ENCODE peak calls at places on chromosomes 13 and 19, in five cellular contexts. F, O, N, Z and R are unnamed samples.

GRCh38 chr19:49145485-49146407 is 9.4 kb downstream of the HRC start:
- DNase-seq in N (no peak), O (peak), Z (peak), F (peak), R (peak)

GRCh38 chr19:15265849-15266248 is 33.6 kb upstream of the EPHX3 start:
- DNase-seq in F (no peak), O (peak), N (peak), Z (peak), R (no peak)

GRCh38 chr13:107275312-107275711 is 707.4 kb upstream of the ARGLU1 start:
- DNase-seq in O (no peak), N (no peak), F (no peak), Z (no peak), R (no peak)

GRCh38 chr13:73658639-73659038 is 475.6 kb downstream of the KLF12 start:
- DNase-seq in N (no peak), Z (no peak), O (no peak), F (no peak), R (no peak)

GRCh38 chr19:18339703-18340102 is 695 bp upstream of the PGPEP1 start:
- DNase-seq in Z (no peak), F (no peak), N (no peak), O (no peak), R (no peak)

GRCh38 chr13:106078191-106078590 is 457.3 kb downstream of the EFNB2 start:
- DNase-seq in N (no peak), F (no peak), Z (no peak), O (no peak), R (no peak)

GRCh38 chr13:50400035-50400726 is 384.9 kb downstream of the KCNRG start:
- DNase-seq in F (no peak), Z (peak), O (peak), N (no peak), R (no peak)

GRCh38 chr13:51935326-51936171 is 73.8 kb downstream of the CCDC70 start:
- DNase-seq in F (no peak), Z (no peak), O (no peak), N (no peak), R (no peak)

GRCh38 chr19:2648099-2648498 is 54.4 kb downstream of the GNG7 start:
- DNase-seq in N (no peak), Z (no peak), O (no peak), F (no peak), R (no peak)

GRCh38 chr13:100234006-100234405 is 145.1 kb downstream of the PCCA start:
- DNase-seq in F (no peak), Z (no peak), N (no peak), O (no peak), R (no peak)

GRCh38 chr13:40064723-40065122 is 409.3 kb downstream of the COG6 start:
- DNase-seq in O (no peak), Z (no peak), N (no peak), F (no peak), R (no peak)

GRCh38 chr19:3710265-3710812 is 2.2 kb downstream of the TJP3 start:
- DNase-seq in F (no peak), O (no peak), Z (peak), N (no peak), R (no peak)

GRCh38 chr13:111347438-111347837 is 27.0 kb downstream of the TEX29 start:
- DNase-seq in Z (no peak), O (no peak), N (peak), F (no peak), R (no peak)

GRCh38 chr13:71524245-71525002 is 342.6 kb downstream of the DACH1 start:
- DNase-seq in O (no peak), Z (no peak), F (no peak), N (no peak), R (no peak)

GRCh38 chr13:109746364-109746763 is 40.0 kb downstream of the IRS2 start:
- DNase-seq in N (no peak), O (no peak), F (no peak), Z (no peak), R (no peak)

GRCh38 chr19:53157601-53158000 is 1.3 kb downstream of the ZNF347 start:
- DNase-seq in Z (peak), O (no peak), N (no peak), F (no peak), R (no peak)

GRCh38 chr13:110392510-110393233 is 85.6 kb downstream of the COL4A2 start:
- DNase-seq in F (no peak), Z (no peak), N (no peak), O (no peak), R (no peak)

GRCh38 chr13:109036091-109036490 is 406.7 kb downstream of the MYO16 start:
- DNase-seq in O (no peak), F (no peak), Z (no peak), N (no peak), R (no peak)

GRCh38 chr19:4524808-4525562 is 6.7 kb upstream of the PLIN4 start:
- DNase-seq in Z (peak), F (peak), N (no peak), O (no peak), R (peak)

GRCh38 chr13:114004416-114005205 is 30.7 kb upstream of the C13orf46 start:
- DNase-seq in F (no peak), N (peak), O (no peak), Z (no peak), R (no peak)

GRCh38 chr13:109572389-109572788 is 214.0 kb downstream of the IRS2 start:
- DNase-seq in F (no peak), Z (no peak), N (no peak), O (no peak), R (no peak)

GRCh38 chr13:44393391-44393790 is 19.8 kb downstream of the SERP2 start:
- DNase-seq in F (no peak), O (no peak), Z (no peak), N (no peak), R (no peak)

GRCh38 chr13:34416833-34417425 is 525.1 kb upstream of the NBEA start:
- DNase-seq in N (no peak), O (no peak), F (no peak), Z (peak), R (no peak)

GRCh38 chr19:55647732-55648656 is at the start of gene CCDC106:
- DNase-seq in O (peak), F (no peak), Z (peak), N (no peak), R (peak)

GRCh38 chr13:76474356-76474755 is 411.8 kb downstream of the KCTD12 start:
- DNase-seq in Z (no peak), F (no peak), N (no peak), O (no peak), R (no peak)

GRCh38 chr13:34257980-34258379 is 440.0 kb downstream of the RFC3 start:
- DNase-seq in O (no peak), Z (no peak), N (no peak), F (no peak), R (no peak)

GRCh38 chr19:39480337-39481228 is at the start of gene TIMM50:
- DNase-seq in N (peak), F (peak), Z (peak), O (peak), R (peak)
- H3K27ac ChIP-seq in N (peak), F (peak), Z (peak), O (peak), R (peak)

GRCh38 chr19:37972803-37973202 is 65.8 kb downstream of the SIPA1L3 start:
- DNase-seq in O (no peak), N (no peak), F (no peak), Z (no peak), R (no peak)

GRCh38 chr19:37969695-37970094 is 62.7 kb downstream of the SIPA1L3 start:
- DNase-seq in N (no peak), F (no peak), O (no peak), Z (no peak), R (no peak)

GRCh38 chr19:37973666-37974065 is 66.7 kb downstream of the SIPA1L3 start:
- DNase-seq in O (no peak), N (no peak), Z (no peak), F (no peak), R (no peak)

GRCh38 chr19:37966211-37967072 is 59.4 kb downstream of the SIPA1L3 start:
- DNase-seq in F (no peak), O (no peak), N (no peak), Z (no peak), R (no peak)

DNA sequence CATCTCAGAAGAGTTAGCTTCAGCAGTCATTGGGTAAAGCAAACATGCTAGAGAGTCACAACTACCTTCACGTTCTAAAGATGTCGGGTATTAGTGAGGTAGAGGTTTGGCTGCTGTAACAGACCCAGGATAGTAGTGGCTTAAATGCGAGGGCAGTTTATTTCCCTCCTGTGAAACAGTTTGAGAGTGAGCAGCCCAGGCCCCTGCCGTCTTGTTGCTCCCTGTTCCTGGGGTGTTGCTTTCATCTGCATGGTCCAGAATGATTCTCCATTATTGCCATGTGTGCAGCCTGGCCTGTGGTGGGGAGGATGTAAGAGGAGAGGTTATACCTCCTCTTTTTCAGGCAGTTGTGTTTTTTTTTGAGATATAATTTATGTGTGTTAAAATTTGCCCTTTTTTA is 63.7 kb downstream of the SIPA1L3 start:
- DNase-seq in Z (no peak), F (no peak), O (no peak), N (no peak), R (no peak)
- H3K27ac ChIP-seq in Z (no peak), F (no peak), O (no peak), N (no peak), R (no peak)

GRCh38 chr19:33621065-33621785 is 528 bp upstream of the CHST8 start:
- DNase-seq in N (no peak), Z (no peak), F (no peak), O (no peak), R (no peak)

GRCh38 chr19:33620611-33621010 is 1.1 kb upstream of the CHST8 start:
- DNase-seq in O (no peak), N (no peak), Z (no peak), F (no peak), R (no peak)

GRCh38 chr19:33616346-33616745 is 5.4 kb upstream of the CHST8 start:
- DNase-seq in N (no peak), F (no peak), O (no peak), Z (no peak), R (no peak)

GRCh38 chr19:33616857-33617256 is 4.9 kb upstream of the CHST8 start:
- DNase-seq in N (no peak), Z (no peak), O (no peak), F (no peak), R (no peak)

GRCh38 chr19:33618884-33619283 is 2.9 kb upstream of the CHST8 start:
- DNase-seq in F (no peak), N (no peak), O (no peak), Z (no peak), R (no peak)
- H3K27ac ChIP-seq in F (no peak), N (no peak), O (no peak), Z (no peak), R (no peak)

GRCh38 chr13:97122381-97122996 is 99.6 kb upstream of the MBNL2 start:
- DNase-seq in N (no peak), F (no peak), Z (no peak), O (no peak), R (no peak)

GRCh38 chr13:97121894-97122293 is 100.2 kb upstream of the MBNL2 start:
- DNase-seq in N (no peak), Z (no peak), O (no peak), F (no peak), R (no peak)

GRCh38 chr13:97125810-97126738 is 96.1 kb upstream of the MBNL2 start:
- DNase-seq in O (no peak), N (no peak), Z (no peak), F (no peak), R (no peak)

GRCh38 chr13:97125051-97125809 is 96.9 kb upstream of the MBNL2 start:
- DNase-seq in N (no peak), O (no peak), F (no peak), Z (no peak), R (no peak)

GRCh38 chr13:97124237-97124636 is 97.9 kb upstream of the MBNL2 start:
- DNase-seq in Z (no peak), F (no peak), O (no peak), N (no peak), R (no peak)
- H3K27ac ChIP-seq in Z (no peak), F (no peak), O (no peak), N (peak), R (no peak)

GRCh38 chr19:8631425-8631819 is 989 bp downstream of the NFILZ start:
- DNase-seq in N (no peak), Z (peak), O (no peak), F (no peak), R (no peak)

GRCh38 chr19:8630796-8631424 is 477 bp downstream of the NFILZ start:
- DNase-seq in F (no peak), Z (no peak), N (no peak), O (no peak), R (no peak)

GRCh38 chr19:8639821-8640401 is 9.5 kb downstream of the NFILZ start:
- DNase-seq in O (no peak), N (no peak), F (no peak), Z (no peak), R (no peak)

GRCh38 chr19:8638078-8638619 is 7.7 kb downstream of the NFILZ start:
- DNase-seq in F (no peak), N (no peak), O (peak), Z (peak), R (no peak)

DNA sequence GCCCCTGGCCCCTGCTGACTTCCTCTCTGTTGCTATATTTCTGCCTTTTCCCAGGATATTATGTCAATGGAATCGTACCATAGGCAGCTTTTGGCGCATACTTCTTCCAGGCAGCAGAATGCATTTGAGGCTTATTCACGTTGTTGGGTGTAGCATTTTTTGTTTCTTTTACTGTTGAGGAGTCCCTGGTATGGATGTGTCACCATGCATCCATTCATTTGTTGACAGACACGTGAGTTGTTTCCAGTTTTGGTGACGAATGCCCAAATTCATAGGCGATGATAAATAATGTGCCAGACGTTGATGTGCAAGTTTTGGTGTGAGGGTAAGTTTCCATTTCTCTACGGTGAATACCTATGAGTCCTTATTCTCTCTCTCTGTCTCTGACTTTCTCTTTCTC is 5.0 kb downstream of the NFILZ start:
- DNase-seq in N (no peak), F (no peak), O (no peak), Z (no peak), R (no peak)
- H3K27ac ChIP-seq in N (no peak), F (no peak), O (no peak), Z (no peak), R (no peak)